ENCODE peak calls at places on chromosomes 16 and 17, in eight cellular contexts. M, L, K, X, C, Y, F and T are unnamed samples.

GRCh38 chr17:41733348-41734138 is 900 bp downstream of the HAP1 start:
- DNase-seq in M (no peak), L (no peak), K (no peak), X (no peak), C (no peak), Y (no peak), F (no peak), T (no peak)

GRCh38 chr16:75138636-75139035 is 9.7 kb upstream of the ZFP1 start:
- DNase-seq in M (no peak), L (no peak), K (no peak), X (no peak), C (peak), Y (no peak), F (no peak), T (no peak)

GRCh38 chr16:72128701-72129100 is 35.1 kb downstream of the DHX38 start:
- DNase-seq in M (no peak), L (no peak), K (no peak), X (no peak), C (no peak), Y (no peak), F (no peak), T (no peak)

GRCh38 chr16:71666928-71667707 is 41.1 kb downstream of the MARVELD3 start:
- DNase-seq in M (no peak), L (no peak), K (no peak), X (no peak), C (no peak), Y (peak), F (no peak), T (peak)

GRCh38 chr16:22325598-22326368 is 28.6 kb downstream of the POLR3E start:
- DNase-seq in M (no peak), L (no peak), K (no peak), X (no peak), C (peak), Y (no peak), F (no peak), T (no peak)

GRCh38 chr16:31487720-31488629 is 5.1 kb downstream of the SLC5A2 start:
- DNase-seq in M (peak), L (peak), K (peak), X (peak), C (peak), Y (peak), F (peak), T (peak)

GRCh38 chr17:5286846-5287245 is 4.8 kb downstream of the RABEP1 start:
- DNase-seq in M (no peak), L (no peak), K (no peak), X (no peak), C (no peak), Y (no peak), F (no peak), T (no peak)

GRCh38 chr17:880074-880870 is 98.1 kb downstream of the MRM3 start:
- DNase-seq in M (peak), L (no peak), K (no peak), X (no peak), C (no peak), Y (no peak), F (no peak), T (peak)

GRCh38 chr16:16782153-16782552 is 403.2 kb downstream of the NPIPA7 start:
- DNase-seq in M (no peak), L (no peak), K (no peak), X (no peak), C (no peak), Y (no peak), F (no peak), T (no peak)

GRCh38 chr16:85553436-85554113 is 59.5 kb upstream of the GSE1 start:
- DNase-seq in M (peak), L (peak), K (peak), X (peak), C (peak), Y (peak), F (no peak), T (peak)

GRCh38 chr17:77572065-77572601 is 386.4 kb upstream of the TNRC6C start:
- DNase-seq in M (no peak), L (peak), K (no peak), X (no peak), C (no peak), Y (no peak), F (no peak), T (no peak)

GRCh38 chr17:38415250-38416194 is 12.7 kb upstream of the ARHGAP23 start:
- DNase-seq in M (peak), L (peak), K (no peak), X (peak), C (peak), Y (peak), F (no peak), T (peak)

GRCh38 chr16:87652799-87653198 is 50.5 kb downstream of the JPH3 start:
- DNase-seq in M (no peak), L (no peak), K (no peak), X (no peak), C (no peak), Y (no peak), F (no peak), T (no peak)

GRCh38 chr17:41785091-41785875 is 1.2 kb downstream of the JUP start:
- DNase-seq in M (peak), L (no peak), K (no peak), X (peak), C (no peak), Y (no peak), F (no peak), T (no peak)

GRCh38 chr17:59378621-59379194 is 47.3 kb downstream of the YPEL2 start:
- DNase-seq in M (no peak), L (no peak), K (no peak), X (peak), C (no peak), Y (no peak), F (no peak), T (no peak)

GRCh38 chr17:5958850-5959249 is 111.3 kb upstream of the WSCD1 start:
- DNase-seq in M (no peak), L (no peak), K (no peak), X (no peak), C (no peak), Y (no peak), F (no peak), T (no peak)

GRCh38 chr16:68445458-68445857 is 2.9 kb downstream of the SMPD3 start:
- DNase-seq in M (peak), L (peak), K (peak), X (peak), C (peak), Y (peak), F (no peak), T (no peak)